ENCODE peak calls at places on chromosomes 11 and 22, in ten cellular contexts. P, M, W, K, J, V, D, U, C and O are unnamed samples.

GRCh38 chr11:12069053-12069676 is 41.2 kb upstream of the MICAL2 start:
- DNase-seq in V (no peak), D (no peak), W (no peak), K (no peak), P (no peak), U (no peak), M (no peak), J (no peak), C (no peak), O (no peak)

GRCh38 chr22:44068422-44069191 is 44.5 kb downstream of the PARVB start:
- DNase-seq in P (peak), V (no peak), D (peak), C (no peak), U (no peak), W (no peak), J (no peak), K (no peak), M (no peak), O (no peak)

GRCh38 chr11:4704054-4704789 is at the start of gene MMP26:
- DNase-seq in K (no peak), M (no peak), W (no peak), J (no peak), C (no peak), D (no peak), V (no peak), U (no peak), P (no peak), O (no peak)

GRCh38 chr11:8068605-8069221 is 12.3 kb upstream of the TUB start:
- DNase-seq in U (peak), D (no peak), K (peak), C (no peak), M (no peak), J (peak), W (peak), V (no peak), P (peak), O (no peak)

GRCh38 chr22:48713266-48714205 is 1114.1 kb downstream of the BRD1 start:
- DNase-seq in U (no peak), P (no peak), M (no peak), V (no peak), C (no peak), K (no peak), D (no peak), J (no peak), W (no peak), O (no peak)

GRCh38 chr11:23976776-23977380 is 520.0 kb upstream of the LUZP2 start:
- DNase-seq in J (no peak), V (no peak), P (no peak), C (no peak), D (no peak), W (no peak), M (no peak), U (peak), K (no peak), O (no peak)

GRCh38 chr22:32528984-32529982 is 54.7 kb downstream of the FBXO7 start:
- DNase-seq in K (peak), V (peak), P (peak), C (peak), D (peak), J (peak), W (peak), U (peak), M (peak), O (peak)

GRCh38 chr11:111602865-111603632 is 800 bp downstream of the SIK2 start:
- DNase-seq in C (peak), J (no peak), V (peak), K (peak), U (peak), W (peak), P (no peak), D (no peak), M (peak), O (no peak)

GRCh38 chr11:95231881-95232605 is 1.0 kb upstream of the SESN3 start:
- DNase-seq in C (peak), K (no peak), J (no peak), M (peak), W (peak), D (peak), V (peak), P (peak), U (no peak), O (no peak)

GRCh38 chr22:22085702-22086500 is 103.3 kb upstream of the TOP3B start:
- DNase-seq in J (no peak), C (no peak), V (peak), W (no peak), M (no peak), U (peak), D (no peak), K (no peak), P (peak), O (peak)

GRCh38 chr22:45162531-45162930 is 1.2 kb upstream of the NUP50 start:
- DNase-seq in P (no peak), K (no peak), U (no peak), C (peak), W (no peak), J (no peak), D (no peak), V (peak), M (no peak), O (no peak)

GRCh38 chr22:37501610-37502341 is 15.6 kb upstream of the MFNG start:
- DNase-seq in M (no peak), U (peak), V (peak), D (no peak), K (peak), J (peak), P (peak), C (peak), W (peak), O (no peak)

GRCh38 chr11:36034572-36035331 is 90.9 kb downstream of the LDLRAD3 start:
- DNase-seq in D (no peak), P (no peak), J (peak), C (no peak), U (peak), M (no peak), W (no peak), V (peak), K (peak), O (no peak)

GRCh38 chr22:29883045-29883830 is at the start of gene MTMR3:
- DNase-seq in W (peak), J (peak), U (peak), C (peak), D (peak), M (peak), V (peak), K (peak), P (peak), O (peak)
- TF ChIP-seq CTCF in W (peak), J (peak), U (peak), C (peak), D (peak), M (peak), V (peak), K (no peak), P (peak), O (peak)

DNA sequence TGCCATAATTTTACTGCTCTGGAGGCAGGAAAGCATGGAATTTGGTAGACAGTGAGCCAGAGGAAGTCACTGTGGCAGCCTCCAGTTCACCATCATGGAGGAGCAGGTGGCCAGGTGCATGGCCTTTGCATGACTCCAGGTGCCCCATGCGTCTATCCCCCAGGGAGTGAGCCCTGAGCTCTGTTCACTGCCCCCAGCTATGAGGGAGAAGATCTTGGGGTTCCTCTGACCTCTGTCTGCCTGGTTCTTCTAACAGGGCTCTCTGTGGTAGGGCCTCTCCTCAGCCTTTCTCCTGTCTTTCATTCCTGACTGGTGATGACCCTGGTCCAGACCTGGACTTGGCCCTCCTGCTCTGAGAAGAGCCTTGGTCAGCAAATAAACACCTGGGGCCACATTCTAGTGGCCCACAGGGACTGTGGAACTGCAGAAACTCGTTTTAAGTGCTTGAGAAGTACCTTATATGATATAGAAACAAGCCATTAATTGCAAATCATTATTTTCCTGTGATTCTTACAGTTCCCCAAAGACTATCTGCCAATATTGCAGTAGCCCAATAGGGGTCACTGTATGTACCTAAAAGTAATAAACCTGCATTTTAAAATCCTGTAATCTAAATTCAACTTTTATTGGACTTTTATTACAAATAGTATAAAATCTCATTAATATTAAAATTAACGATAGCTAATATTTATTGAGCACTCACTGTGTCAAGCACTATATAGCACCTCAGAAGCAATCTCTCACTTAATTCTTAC is 120.0 kb upstream of the SYT13 start:
- DNase-seq in J (no peak), W (no peak), D (no peak), K (peak), P (no peak), U (peak), V (no peak), C (no peak), M (no peak), O (no peak)
- TF ChIP-seq CTCF in J (peak), W (peak), D (peak), K (peak), P (no peak), U (peak), V (peak), C (no peak), M (peak), O (peak)

GRCh38 chr11:71223081-71223405 is 29.3 kb downstream of the SHANK2 start:
- DNase-seq in P (no peak), U (no peak), J (no peak), W (no peak), M (no peak), D (no peak), V (no peak), K (no peak), C (no peak), O (no peak)
- TF ChIP-seq CTCF in P (no peak), U (no peak), J (no peak), W (no peak), M (no peak), D (no peak), V (no peak), K (no peak), C (no peak), O (no peak)

DNA sequence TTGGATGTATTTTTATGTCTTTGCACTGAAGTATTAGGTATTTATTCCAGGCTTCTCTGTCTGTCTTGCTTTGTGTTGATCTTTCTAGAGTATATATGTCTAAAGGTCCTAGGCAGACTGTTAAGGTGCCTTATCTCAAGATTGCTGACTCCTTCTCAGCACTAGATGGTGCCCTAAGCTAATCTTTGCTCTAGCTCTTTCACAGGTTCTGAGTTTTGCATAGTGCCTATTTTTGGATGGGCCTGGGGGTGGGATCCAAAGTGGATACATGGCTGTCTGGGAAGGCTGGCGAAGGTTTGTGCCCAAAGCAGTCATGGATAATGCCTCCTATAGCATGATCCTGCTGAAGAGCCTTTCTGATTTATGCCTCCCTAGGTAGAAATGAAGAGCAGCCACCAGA is 154.9 kb downstream of the TRPC6 start:
- DNase-seq in K (peak), M (no peak), C (no peak), P (no peak), U (peak), J (no peak), D (no peak), V (peak), W (no peak), O (no peak)
- TF ChIP-seq CTCF in K (peak), M (peak), C (peak), P (no peak), U (peak), J (peak), D (peak), V (peak), W (no peak), O (peak)

GRCh38 chr11:13141731-13142724 is 132.9 kb downstream of the RASSF10 start:
- DNase-seq in P (no peak), K (no peak), W (no peak), D (no peak), C (peak), M (no peak), U (no peak), V (no peak), J (no peak), O (no peak)

GRCh38 chr11:13149991-13150390 is 127.6 kb upstream of the BMAL1 start:
- DNase-seq in J (no peak), P (no peak), V (peak), K (no peak), W (no peak), D (no peak), U (no peak), M (no peak), C (no peak), O (no peak)

GRCh38 chr11:13143486-13144297 is 133.9 kb upstream of the BMAL1 start:
- DNase-seq in V (peak), C (peak), U (no peak), D (no peak), P (no peak), K (no peak), J (no peak), W (no peak), M (no peak), O (no peak)

GRCh38 chr11:13140873-13141655 is 131.9 kb downstream of the RASSF10 start:
- DNase-seq in V (peak), M (no peak), J (no peak), D (no peak), C (peak), W (no peak), K (no peak), U (peak), P (no peak), O (no peak)

GRCh38 chr11:13145461-13145860 is 132.1 kb upstream of the BMAL1 start:
- DNase-seq in M (no peak), D (no peak), V (no peak), P (no peak), J (no peak), C (no peak), K (no peak), U (no peak), W (no peak), O (no peak)
- TF ChIP-seq CTCF in M (no peak), D (no peak), V (no peak), P (no peak), J (no peak), C (no peak), K (no peak), U (no peak), W (no peak), O (no peak)